ENCODE peak calls at places on chromosomes 5 and 9, in four cellular contexts. K is PC-3, C is heart right ventricle, T is tibial nerve. J is an unnamed sample.

GRCh38 chr5:96177303-96177869 is 215.7 kb upstream of the ELL2 start:
- DNase-seq in T (no peak), C (no peak), K (peak; percentile 94), J (no peak)

GRCh38 chr5:44365351-44365750 is 23.9 kb downstream of the FGF10 start:
- DNase-seq in K (no peak), C (no peak), T (no peak), J (no peak)

GRCh38 chr5:157047898-157048297 is 11.0 kb downstream of the HAVCR1 start:
- DNase-seq in C (no peak), T (no peak), K (no peak), J (no peak)

GRCh38 chr9:105059260-105059659 is 131.3 kb upstream of the ABCA1 start:
- DNase-seq in C (no peak), T (no peak), K (peak; percentile 26), J (no peak)

GRCh38 chr5:68661237-68661636 is 432.6 kb upstream of the SLC30A5 start:
- DNase-seq in C (no peak), K (peak; percentile 27), T (no peak), J (no peak)

GRCh38 chr9:82168585-82168984 is 180.0 kb downstream of the SPATA31D1 start:
- DNase-seq in T (no peak), C (no peak), K (peak; percentile 82), J (no peak)

GRCh38 chr5:16565118-16565517 is 51.7 kb downstream of the RETREG1 start:
- DNase-seq in C (peak; percentile 56), T (no peak), K (no peak), J (no peak)

GRCh38 chr9:106286249-106286648 is 576.7 kb upstream of the ZNF462 start:
- DNase-seq in C (no peak), T (no peak), K (peak; percentile 51), J (no peak)

GRCh38 chr5:166117062-166117743 is 2174.2 kb upstream of the WWC1 start:
- DNase-seq in T (no peak), C (no peak), K (no peak), J (no peak)

GRCh38 chr5:96433066-96433447 is at the start of gene PCSK1:
- DNase-seq in C (no peak), T (no peak), K (no peak), J (no peak)

GRCh38 chr5:1343931-1344901 is 683 bp downstream of the CLPTM1L start:
- DNase-seq in K (no peak), T (no peak), C (no peak), J (no peak)

GRCh38 chr5:196350-196749 is 5.1 kb downstream of the LRRC14B start:
- DNase-seq in K (no peak), T (no peak), C (no peak), J (no peak)

GRCh38 chr9:12185856-12186255 is 507.3 kb upstream of the TYRP1 start:
- DNase-seq in T (no peak), K (peak; percentile 1), C (no peak), J (no peak)

GRCh38 chr9:35606138-35606504 is 1.1 kb downstream of the TESK1 start:
- DNase-seq in K (no peak), T (no peak), C (no peak), J (no peak)

GRCh38 chr5:10490927-10491672 is 49.4 kb downstream of the ROPN1L start:
- DNase-seq in C (no peak), T (no peak), K (no peak), J (no peak)

GRCh38 chr9:2026598-2026997 is 11.5 kb downstream of the SMARCA2 start:
- DNase-seq in T (no peak), C (no peak), K (no peak), J (no peak)

GRCh38 chr5:52867809-52868208 is 80.1 kb downstream of the ITGA1 start:
- DNase-seq in C (no peak), K (peak; percentile 27), T (no peak), J (no peak)

GRCh38 chr5:6820851-6821479 is 107.7 kb downstream of the TENT4A start:
- DNase-seq in C (no peak), K (peak; percentile 60), T (no peak), J (no peak)

GRCh38 chr5:17305964-17306725 is 88.7 kb downstream of the BASP1 start:
- DNase-seq in C (peak; percentile 5), T (no peak), K (peak; percentile 93), J (no peak)

GRCh38 chr5:162190-162564 is 29.1 kb upstream of the LRRC14B start:
- DNase-seq in K (no peak), C (no peak), T (no peak), J (no peak)

GRCh38 chr5:167816864-167817263 is 474.6 kb upstream of the WWC1 start:
- DNase-seq in T (no peak), C (no peak), K (no peak), J (no peak)

GRCh38 chr5:150946351-150946905 is 41.6 kb upstream of the ZNF300 start:
- DNase-seq in K (no peak), T (peak; percentile 68), C (peak; percentile 92), J (peak; percentile 89)

GRCh38 chr9:109349431-109349846 is 28.6 kb upstream of the EPB41L4B start:
- DNase-seq in T (no peak), K (peak; percentile 77), C (no peak), J (no peak)

GRCh38 chr9:87599901-87600610 is 102.4 kb downstream of the DAPK1 start:
- DNase-seq in T (no peak), C (peak; percentile 21), K (peak; percentile 57), J (peak; percentile 74)

GRCh38 chr9:92736816-92737606 is 27.6 kb downstream of the BICD2 start:
- DNase-seq in T (no peak), K (no peak), C (no peak), J (no peak)

GRCh38 chr5:178460598-178461425 is 129.4 kb downstream of the COL23A1 start:
- DNase-seq in K (peak; percentile 66), T (peak; percentile 66), C (peak; percentile 88), J (no peak)
- TF ChIP-seq CTCF in K (peak; percentile 78), T (peak; percentile 64), C (peak; percentile 92), J (no peak)

GRCh38 chr5:135386096-135386495 is 12.9 kb downstream of the MACROH2A1 start:
- DNase-seq in K (peak; percentile 11), C (no peak), T (no peak), J (no peak)
- H3K27me3 ChIP-seq in K (no peaks in the 10 kb centered on the region), C (no peaks in the 10 kb centered on the region), T (no peaks in the 10 kb centered on the region), J (no peaks in the 10 kb centered on the region)

DNA sequence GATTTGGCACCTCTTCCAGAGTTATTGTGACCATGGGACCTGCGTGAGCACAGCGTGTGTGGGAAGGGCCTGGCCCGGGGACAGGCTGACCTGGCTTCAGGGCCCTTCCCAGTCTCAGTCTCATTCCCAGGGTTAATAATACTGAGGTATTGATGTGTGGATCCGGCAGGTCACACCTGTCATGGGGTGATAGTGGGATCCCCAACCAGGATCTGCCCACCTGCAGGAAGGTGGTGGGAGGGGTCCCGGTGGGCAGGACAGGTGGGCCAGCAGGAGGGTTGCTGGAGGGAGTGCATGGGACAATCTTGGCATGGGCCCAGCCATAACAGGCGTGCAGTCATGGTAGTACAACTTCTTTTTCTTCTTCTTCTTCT is 55.4 kb downstream of the COL15A1 start:
- DNase-seq in K (no peak), T (no peak), C (no peak), J (no peak)
- TF ChIP-seq CTCF in K (no peak), T (no peak), C (peak; percentile 38), J (no peak)

GRCh38 chr5:78003442-78003841 is 227.3 kb upstream of the TBCA start:
- DNase-seq in C (no peak), K (no peak), T (no peak), J (no peak)

GRCh38 chr5:78000191-78000590 is 224.1 kb upstream of the TBCA start:
- DNase-seq in C (no peak), K (no peak), T (no peak), J (no peak)

GRCh38 chr5:77999013-77999798 is 223.1 kb upstream of the TBCA start:
- DNase-seq in K (no peak), T (no peak), C (no peak), J (no peak)

GRCh38 chr5:78002690-78003089 is 226.6 kb upstream of the TBCA start:
- DNase-seq in T (no peak), K (no peak), C (peak; percentile 13), J (no peak)

DNA sequence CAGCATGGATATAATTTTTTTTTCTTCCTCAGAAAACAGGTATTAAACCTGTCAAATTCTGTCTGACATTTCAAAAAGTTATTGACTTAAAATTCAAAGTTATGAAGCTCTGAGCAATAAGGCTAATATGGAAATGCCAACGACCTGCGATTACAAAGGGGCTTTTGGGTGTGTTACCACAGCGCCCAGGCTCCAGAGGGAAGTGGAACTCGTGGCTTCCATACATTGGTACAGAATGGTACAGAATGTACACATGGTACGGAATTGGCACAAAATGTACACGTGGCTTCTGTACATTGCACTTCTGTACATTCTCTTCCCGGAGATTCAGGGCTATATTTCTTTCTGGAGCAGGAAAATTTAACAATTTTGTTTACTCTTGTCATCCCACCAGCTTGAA is 225.1 kb upstream of the TBCA start:
- DNase-seq in C (no peak), K (no peak), T (no peak), J (no peak)
- H3K27me3 ChIP-seq in C (no peaks in the 10 kb centered on the region), K (no peaks in the 10 kb centered on the region), T (no peaks in the 10 kb centered on the region), J (no peaks in the 10 kb centered on the region)

DNA sequence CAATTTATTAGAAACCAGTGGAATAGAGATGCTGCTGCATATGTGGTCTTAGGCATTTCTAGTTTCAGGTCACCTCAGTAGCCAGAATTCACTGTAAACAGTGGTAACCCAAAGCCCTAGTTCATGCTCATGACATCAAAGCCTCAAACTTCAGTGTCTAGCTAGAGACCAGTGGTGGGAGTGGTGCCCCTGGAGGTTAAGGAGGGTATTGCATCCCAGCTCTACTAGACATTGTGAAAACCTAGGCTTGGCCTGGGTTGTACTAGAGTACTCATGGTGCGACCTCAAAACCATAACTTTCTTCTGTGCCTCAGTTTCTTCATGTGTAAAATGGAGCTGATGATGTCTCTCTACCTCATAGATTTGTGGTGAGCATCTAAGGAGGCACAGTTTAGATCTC is 18.8 kb downstream of the COL5A1 start:
- DNase-seq in K (peak; percentile 7), C (no peak), T (no peak), J (no peak)
- TF ChIP-seq CTCF in K (peak; percentile 59), C (peak; percentile 27), T (no peak), J (peak; percentile 27)

J was measured in ovary.